ENCODE peak calls at places on chromosomes 13 and 19, in six cellular contexts. One of them, this sample, is unnamed. For H3K27me3 and H3K36me3, the result is how much of the 10 kb centered on the place peaks cover.

GRCh38 chr19:49820125-49820524 is 2.0 kb downstream of the MED25 start:
- DNase-seq in brain microvascular endothelial cell: no peak
- DNase-seq in psoas muscle: no peak
- DNase-seq in breast epithelium: no peak
- DNase-seq in fibroblast of lung: peak
- DNase-seq in cardiac muscle cell: no peak
- DNase-seq in this sample: no peak

GRCh38 chr13:98977568-98978270 is at the start of gene DOCK9:
- DNase-seq in fibroblast of lung: peak
- DNase-seq in brain microvascular endothelial cell: peak
- DNase-seq in psoas muscle: peak
- DNase-seq in cardiac muscle cell: peak
- DNase-seq in breast epithelium: no peak
- DNase-seq in this sample: peak

GRCh38 chr19:39307233-39307821 is 11.1 kb downstream of the IFNL1 start:
- DNase-seq in fibroblast of lung: no peak
- DNase-seq in cardiac muscle cell: peak
- DNase-seq in brain microvascular endothelial cell: no peak
- DNase-seq in breast epithelium: no peak
- DNase-seq in psoas muscle: no peak
- DNase-seq in this sample: peak

GRCh38 chr13:33279898-33280549 is 5.5 kb downstream of the STARD13 start:
- DNase-seq in brain microvascular endothelial cell: peak
- DNase-seq in breast epithelium: peak
- DNase-seq in psoas muscle: no peak
- DNase-seq in fibroblast of lung: peak
- DNase-seq in cardiac muscle cell: no peak
- DNase-seq in this sample: no peak

GRCh38 chr19:4678881-4679379 is 8.8 kb upstream of the MYDGF start:
- DNase-seq in breast epithelium: no peak
- DNase-seq in brain microvascular endothelial cell: peak
- DNase-seq in psoas muscle: peak
- DNase-seq in cardiac muscle cell: peak
- DNase-seq in fibroblast of lung: peak
- DNase-seq in this sample: no peak

GRCh38 chr13:33676700-33677048 is 141.3 kb upstream of the RFC3 start:
- DNase-seq in brain microvascular endothelial cell: peak
- DNase-seq in psoas muscle: peak
- DNase-seq in cardiac muscle cell: peak
- DNase-seq in fibroblast of lung: peak
- DNase-seq in breast epithelium: peak
- DNase-seq in this sample: peak

GRCh38 chr13:38900188-38900587 is 90.4 kb downstream of the STOML3 start:
- DNase-seq in fibroblast of lung: no peak
- DNase-seq in brain microvascular endothelial cell: no peak
- DNase-seq in cardiac muscle cell: peak
- DNase-seq in psoas muscle: no peak
- DNase-seq in breast epithelium: no peak
- DNase-seq in this sample: no peak

GRCh38 chr13:44101347-44102083 is 221.8 kb downstream of the LACC1 start:
- DNase-seq in fibroblast of lung: no peak
- DNase-seq in brain microvascular endothelial cell: no peak
- DNase-seq in breast epithelium: no peak
- DNase-seq in psoas muscle: no peak
- DNase-seq in cardiac muscle cell: no peak
- DNase-seq in this sample: no peak

GRCh38 chr13:44915962-44916361 is 73.3 kb downstream of the NUFIP1 start:
- DNase-seq in breast epithelium: no peak
- DNase-seq in fibroblast of lung: no peak
- DNase-seq in cardiac muscle cell: no peak
- DNase-seq in brain microvascular endothelial cell: no peak
- DNase-seq in psoas muscle: no peak
- DNase-seq in this sample: no peak

GRCh38 chr13:99280166-99280565 is 22.0 kb upstream of the GPR18 start:
- DNase-seq in breast epithelium: no peak
- DNase-seq in brain microvascular endothelial cell: peak
- DNase-seq in fibroblast of lung: peak
- DNase-seq in psoas muscle: no peak
- DNase-seq in cardiac muscle cell: no peak
- DNase-seq in this sample: no peak

DNA sequence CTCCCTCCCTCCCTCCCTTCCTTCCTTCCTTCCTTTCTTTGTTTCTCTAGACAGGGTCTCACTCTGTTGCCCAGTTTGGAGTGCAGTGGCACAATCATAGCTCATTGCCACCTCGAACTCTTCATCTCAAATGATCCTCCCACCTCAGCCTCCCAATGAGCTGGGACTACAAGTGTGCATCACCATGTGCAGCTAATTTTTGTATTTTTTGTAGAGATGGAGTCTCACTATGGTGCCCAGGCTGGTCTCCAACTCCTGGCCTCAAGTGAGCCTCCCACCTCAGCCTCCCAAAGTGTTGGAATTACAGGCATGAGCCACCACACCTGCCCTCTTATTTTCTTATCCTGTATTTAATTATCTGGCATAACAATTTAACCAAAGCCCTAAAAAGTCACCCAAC is 4.4 kb downstream of the UPK1A start:
- DNase-seq in fibroblast of lung: no peak
- DNase-seq in cardiac muscle cell: no peak
- DNase-seq in psoas muscle: no peak
- DNase-seq in brain microvascular endothelial cell: no peak
- DNase-seq in breast epithelium: no peak
- DNase-seq in this sample: no peak
- H3K27me3 ChIP-seq in fibroblast of lung: under half
- H3K27me3 ChIP-seq in cardiac muscle cell: under half
- H3K27me3 ChIP-seq in psoas muscle: under half
- H3K27me3 ChIP-seq in brain microvascular endothelial cell: under half
- H3K27me3 ChIP-seq in breast epithelium: under half
- H3K27me3 ChIP-seq in this sample: under half

DNA sequence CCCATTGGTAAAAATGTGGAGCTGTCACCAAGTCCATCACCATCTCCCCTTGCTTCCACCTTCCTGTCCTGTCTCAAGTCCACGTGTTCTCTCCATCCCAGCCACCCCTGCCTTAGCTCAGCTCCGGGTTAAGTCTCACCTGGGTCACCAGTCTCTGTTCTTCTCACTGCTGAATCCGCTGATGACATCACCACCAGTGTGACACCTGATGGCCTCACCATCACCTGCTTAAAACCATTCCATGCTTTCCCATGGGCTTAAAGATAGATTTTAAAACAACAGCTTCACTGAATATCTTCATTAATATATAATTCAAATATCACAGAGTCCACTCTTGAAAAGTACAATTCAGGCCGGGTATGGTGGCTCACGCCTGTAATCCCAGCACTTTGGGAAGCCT is 42.1 kb downstream of the RGCC start:
- DNase-seq in cardiac muscle cell: no peak
- DNase-seq in breast epithelium: no peak
- DNase-seq in brain microvascular endothelial cell: no peak
- DNase-seq in psoas muscle: no peak
- DNase-seq in fibroblast of lung: no peak
- DNase-seq in this sample: no peak
- H3K27ac ChIP-seq in cardiac muscle cell: no peak
- H3K27ac ChIP-seq in breast epithelium: no peak
- H3K27ac ChIP-seq in brain microvascular endothelial cell: no peak
- H3K27ac ChIP-seq in psoas muscle: no peak
- H3K27ac ChIP-seq in fibroblast of lung: no peak
- H3K27ac ChIP-seq in this sample: no peak

GRCh38 chr13:65410791-65411190 is 1819.3 kb downstream of the PCDH9 start:
- DNase-seq in cardiac muscle cell: no peak
- DNase-seq in breast epithelium: no peak
- DNase-seq in brain microvascular endothelial cell: no peak
- DNase-seq in fibroblast of lung: no peak
- DNase-seq in psoas muscle: no peak
- DNase-seq in this sample: no peak
- H3K36me3 ChIP-seq in cardiac muscle cell: under half
- H3K36me3 ChIP-seq in breast epithelium: under half
- H3K36me3 ChIP-seq in brain microvascular endothelial cell: under half
- H3K36me3 ChIP-seq in fibroblast of lung: under half
- H3K36me3 ChIP-seq in psoas muscle: under half
- H3K36me3 ChIP-seq in this sample: under half

GRCh38 chr19:1783354-1783753 is 28.7 kb downstream of the ATP8B3 start:
- DNase-seq in psoas muscle: no peak
- DNase-seq in fibroblast of lung: no peak
- DNase-seq in breast epithelium: no peak
- DNase-seq in cardiac muscle cell: no peak
- DNase-seq in brain microvascular endothelial cell: no peak
- DNase-seq in this sample: no peak
- H3K27me3 ChIP-seq in psoas muscle: under half
- H3K27me3 ChIP-seq in fibroblast of lung: under half
- H3K27me3 ChIP-seq in breast epithelium: under half
- H3K27me3 ChIP-seq in cardiac muscle cell: under half
- H3K27me3 ChIP-seq in brain microvascular endothelial cell: under half
- H3K27me3 ChIP-seq in this sample: under half

GRCh38 chr19:43592800-43593350 is 3.1 kb downstream of the IRGQ start:
- DNase-seq in psoas muscle: no peak
- DNase-seq in fibroblast of lung: no peak
- DNase-seq in cardiac muscle cell: no peak
- DNase-seq in breast epithelium: no peak
- DNase-seq in brain microvascular endothelial cell: no peak
- DNase-seq in this sample: no peak

GRCh38 chr19:43595605-43595998 is 332 bp downstream of the IRGQ start:
- DNase-seq in brain microvascular endothelial cell: no peak
- DNase-seq in cardiac muscle cell: no peak
- DNase-seq in breast epithelium: peak
- DNase-seq in fibroblast of lung: no peak
- DNase-seq in psoas muscle: no peak
- DNase-seq in this sample: no peak

GRCh38 chr19:43594710-43595604 is 977 bp downstream of the IRGQ start:
- DNase-seq in cardiac muscle cell: peak
- DNase-seq in psoas muscle: peak
- DNase-seq in brain microvascular endothelial cell: peak
- DNase-seq in fibroblast of lung: peak
- DNase-seq in breast epithelium: no peak
- DNase-seq in this sample: peak

GRCh38 chr19:43595999-43596841 is at the start of the genes IRGQ and ZNF576:
- DNase-seq in psoas muscle: peak
- DNase-seq in brain microvascular endothelial cell: peak
- DNase-seq in breast epithelium: peak
- DNase-seq in cardiac muscle cell: peak
- DNase-seq in fibroblast of lung: peak
- DNase-seq in this sample: peak

GRCh38 chr19:43594081-43594697 is 1.7 kb downstream of the IRGQ start:
- DNase-seq in cardiac muscle cell: no peak
- DNase-seq in fibroblast of lung: no peak
- DNase-seq in brain microvascular endothelial cell: no peak
- DNase-seq in breast epithelium: no peak
- DNase-seq in psoas muscle: no peak
- DNase-seq in this sample: no peak
- H3K27ac ChIP-seq in cardiac muscle cell: no peak
- H3K27ac ChIP-seq in fibroblast of lung: no peak
- H3K27ac ChIP-seq in brain microvascular endothelial cell: no peak
- H3K27ac ChIP-seq in breast epithelium: peak
- H3K27ac ChIP-seq in psoas muscle: peak
- H3K27ac ChIP-seq in this sample: no peak

GRCh38 chr19:6707011-6707657 is 13.3 kb downstream of the C3 start:
- DNase-seq in breast epithelium: no peak
- DNase-seq in brain microvascular endothelial cell: no peak
- DNase-seq in psoas muscle: no peak
- DNase-seq in cardiac muscle cell: no peak
- DNase-seq in fibroblast of lung: no peak
- DNase-seq in this sample: no peak
- H3K36me3 ChIP-seq in breast epithelium: under half
- H3K36me3 ChIP-seq in brain microvascular endothelial cell: under half
- H3K36me3 ChIP-seq in psoas muscle: under half
- H3K36me3 ChIP-seq in cardiac muscle cell: under half
- H3K36me3 ChIP-seq in fibroblast of lung: under half
- H3K36me3 ChIP-seq in this sample: under half

GRCh38 chr19:28987177-28987576 is 225.8 kb downstream of the UQCRFS1 start:
- DNase-seq in brain microvascular endothelial cell: no peak
- DNase-seq in psoas muscle: no peak
- DNase-seq in cardiac muscle cell: no peak
- DNase-seq in fibroblast of lung: no peak
- DNase-seq in breast epithelium: no peak
- DNase-seq in this sample: no peak

GRCh38 chr19:28984315-28984714 is 228.6 kb downstream of the UQCRFS1 start:
- DNase-seq in breast epithelium: no peak
- DNase-seq in cardiac muscle cell: no peak
- DNase-seq in psoas muscle: no peak
- DNase-seq in fibroblast of lung: no peak
- DNase-seq in brain microvascular endothelial cell: no peak
- DNase-seq in this sample: no peak

GRCh38 chr19:28985201-28985600 is 227.8 kb downstream of the UQCRFS1 start:
- DNase-seq in cardiac muscle cell: no peak
- DNase-seq in fibroblast of lung: no peak
- DNase-seq in brain microvascular endothelial cell: no peak
- DNase-seq in psoas muscle: no peak
- DNase-seq in breast epithelium: no peak
- DNase-seq in this sample: no peak

GRCh38 chr19:28990522-28990921 is 222.4 kb downstream of the UQCRFS1 start:
- DNase-seq in fibroblast of lung: no peak
- DNase-seq in cardiac muscle cell: no peak
- DNase-seq in psoas muscle: no peak
- DNase-seq in breast epithelium: no peak
- DNase-seq in brain microvascular endothelial cell: no peak
- DNase-seq in this sample: no peak

DNA sequence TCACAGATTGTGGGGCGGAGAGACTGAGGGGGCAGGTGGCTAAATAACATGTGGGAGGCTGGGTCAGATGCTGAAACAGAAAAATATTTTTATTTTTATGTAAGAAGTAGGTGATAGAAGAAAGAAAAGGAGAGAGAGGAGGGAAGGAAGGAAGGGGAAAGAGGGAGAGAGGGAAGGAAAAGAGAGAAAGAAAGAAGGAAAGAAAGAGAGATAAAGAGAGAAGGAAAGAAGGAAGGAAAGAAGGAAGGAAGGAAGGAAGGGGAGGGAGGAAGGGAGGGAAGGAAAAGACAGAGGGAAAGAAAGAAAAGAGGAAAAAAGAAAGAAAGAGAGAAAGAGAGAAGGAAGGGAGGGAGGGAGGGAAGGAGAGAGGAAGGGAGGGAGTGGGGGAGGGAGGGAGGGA is 224.9 kb downstream of the UQCRFS1 start:
- DNase-seq in brain microvascular endothelial cell: no peak
- DNase-seq in cardiac muscle cell: no peak
- DNase-seq in fibroblast of lung: no peak
- DNase-seq in breast epithelium: no peak
- DNase-seq in psoas muscle: no peak
- DNase-seq in this sample: no peak
- H3K27me3 ChIP-seq in brain microvascular endothelial cell: under half
- H3K27me3 ChIP-seq in cardiac muscle cell: under half
- H3K27me3 ChIP-seq in fibroblast of lung: under half
- H3K27me3 ChIP-seq in breast epithelium: under half
- H3K27me3 ChIP-seq in psoas muscle: under half
- H3K27me3 ChIP-seq in this sample: under half

GRCh38 chr19:6500837-6501739 is 1.0 kb downstream of the TUBB4A start:
- DNase-seq in brain microvascular endothelial cell: no peak
- DNase-seq in cardiac muscle cell: no peak
- DNase-seq in fibroblast of lung: no peak
- DNase-seq in psoas muscle: no peak
- DNase-seq in breast epithelium: no peak
- DNase-seq in this sample: no peak
- H3K27ac ChIP-seq in brain microvascular endothelial cell: no peak
- H3K27ac ChIP-seq in cardiac muscle cell: no peak
- H3K27ac ChIP-seq in fibroblast of lung: no peak
- H3K27ac ChIP-seq in psoas muscle: no peak
- H3K27ac ChIP-seq in breast epithelium: no peak
- H3K27ac ChIP-seq in this sample: no peak

This sample was measured in pancreas.